ENCODE peak calls at places on chromosomes 16 and 17, in four cellular contexts. E, M, D and A are unnamed samples. For H3K4me1, the result is how much of the 10 kb centered on the place peaks cover.

GRCh38 chr17:8674344-8675305 is 44.1 kb upstream of the MYH10 start:
- DNase-seq in M (no peak), E (no peak), D (no peak), A (peak)

GRCh38 chr16:84518804-84519341 is 14.4 kb upstream of the MEAK7 start:
- DNase-seq in M (no peak), E (no peak), D (no peak), A (no peak)

GRCh38 chr17:988561-988960 is 8.4 kb upstream of the TIMM22 start:
- DNase-seq in M (no peak), D (no peak), E (no peak), A (no peak)

GRCh38 chr17:80789356-80789902 is 202.2 kb upstream of the CHMP6 start:
- DNase-seq in M (peak), E (peak), D (peak), A (peak)

GRCh38 chr17:73901661-73902415 is 257.6 kb upstream of the SDK2 start:
- DNase-seq in M (no peak), D (peak), E (no peak), A (no peak)

GRCh38 chr16:65667013-65667578 is 545.2 kb upstream of the CDH11 start:
- DNase-seq in D (no peak), M (no peak), E (no peak), A (peak)

GRCh38 chr17:79613195-79613517 is 2.3 kb upstream of the RBFOX3 start:
- DNase-seq in M (no peak), E (no peak), D (no peak), A (no peak)

GRCh38 chr17:63626551-63627228 is 4.5 kb downstream of the MAP3K3 start:
- DNase-seq in E (no peak), D (no peak), M (no peak), A (peak)

GRCh38 chr17:16214190-16215001 is 938 bp downstream of the NCOR1 start:
- DNase-seq in M (no peak), E (no peak), D (peak), A (no peak)

GRCh38 chr17:77371117-77371887 is 230.5 kb downstream of the SEC14L1 start:
- DNase-seq in M (no peak), D (no peak), E (no peak), A (peak)

GRCh38 chr16:69329369-69330285 is 761 bp downstream of the PDF start:
- DNase-seq in M (no peak), D (peak), E (no peak), A (peak)

GRCh38 chr17:35896011-35896587 is 15.9 kb upstream of the CCL5 start:
- DNase-seq in D (no peak), E (no peak), M (no peak), A (no peak)

GRCh38 chr17:17467720-17468119 is 9.1 kb upstream of the MED9 start:
- DNase-seq in E (no peak), M (no peak), D (no peak), A (peak)

GRCh38 chr16:48011466-48011865 is 144.3 kb downstream of the ABCC12 start:
- DNase-seq in E (no peak), M (no peak), D (no peak), A (no peak)

GRCh38 chr16:57643166-57643813 is 14.9 kb downstream of the ADGRG1 start:
- DNase-seq in D (peak), M (no peak), E (no peak), A (peak)

GRCh38 chr17:43094129-43094834 is 30.9 kb downstream of the BRCA1 start:
- DNase-seq in D (no peak), M (no peak), E (no peak), A (peak)

GRCh38 chr17:56815711-56816110 is 18.0 kb downstream of the C17orf67 start:
- DNase-seq in M (no peak), D (no peak), E (no peak), A (peak)

GRCh38 chr16:56747486-56748045 is 17.6 kb downstream of the NUP93 start:
- DNase-seq in D (no peak), M (no peak), E (no peak), A (peak)

GRCh38 chr17:66775262-66775661 is 59.7 kb upstream of the CACNG5 start:
- DNase-seq in E (no peak), M (no peak), D (no peak), A (no peak)

GRCh38 chr16:22340945-22341344 is 33.5 kb downstream of the CDR2 start:
- DNase-seq in E (no peak), D (no peak), M (no peak), A (no peak)

GRCh38 chr16:648786-649589 is at the start of gene WDR90:
- DNase-seq in D (peak), M (peak), E (peak), A (peak)

GRCh38 chr17:10172241-10172741 is 26.1 kb downstream of the GAS7 start:
- DNase-seq in D (no peak), M (no peak), E (no peak), A (peak)

GRCh38 chr17:19287651-19288050 is 50.5 kb downstream of the EPN2 start:
- DNase-seq in M (no peak), E (no peak), D (no peak), A (no peak)

GRCh38 chr17:75159196-75160031 is 5.1 kb upstream of the JPT1 start:
- DNase-seq in M (peak), E (no peak), D (peak), A (peak)

GRCh38 chr16:19555938-19556778 is 655 bp downstream of the VPS35L start:
- DNase-seq in D (peak), M (peak), E (peak), A (peak)

GRCh38 chr16:66441586-66442375 is 14.7 kb downstream of the BEAN1 start:
- DNase-seq in E (no peak), M (no peak), D (no peak), A (no peak)

GRCh38 chr16:27264151-27264550 is 4.4 kb downstream of the NSMCE1 start:
- DNase-seq in D (peak), E (no peak), M (peak), A (peak)

GRCh38 chr17:64418506-64419339 is 28.1 kb upstream of the PECAM1 start:
- DNase-seq in D (peak), E (no peak), M (peak), A (peak)

DNA sequence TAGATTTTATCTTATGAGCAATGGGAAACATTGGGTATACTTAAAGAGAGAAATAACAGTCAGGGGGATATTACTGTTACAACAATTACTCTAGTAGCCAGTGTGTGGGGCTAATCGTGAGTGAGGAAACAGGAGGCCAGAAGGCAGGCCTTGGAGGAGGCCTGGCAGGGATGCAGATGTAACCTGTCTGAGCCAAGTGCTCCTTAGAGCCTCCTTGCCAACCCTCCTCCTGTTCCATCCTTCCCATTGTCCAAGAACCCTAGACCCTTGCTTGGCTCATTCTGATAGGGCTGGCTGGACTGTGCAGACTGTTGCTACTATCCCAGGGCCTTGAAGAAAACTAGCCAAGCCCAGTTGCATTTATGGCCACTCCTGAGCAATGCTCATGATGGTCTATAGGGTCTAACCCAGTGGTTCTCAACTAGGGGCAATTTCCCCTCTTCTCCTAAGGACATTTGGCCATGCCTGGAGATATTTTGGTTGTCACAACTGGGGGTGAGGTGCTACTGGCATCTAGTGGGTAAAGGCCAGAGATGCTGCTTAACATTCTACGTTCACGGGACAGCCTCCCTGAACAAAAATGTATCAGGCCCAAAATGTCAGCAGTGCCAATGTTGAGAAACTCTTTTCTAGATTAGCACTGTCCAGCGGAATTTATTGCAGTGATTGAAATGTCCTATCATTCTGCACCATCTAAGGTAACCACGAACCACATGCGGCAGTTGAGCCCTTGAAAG is 24.4 kb upstream of the WSCD1 start:
- DNase-seq in D (no peak), E (no peak), M (no peak), A (no peak)
- TF ChIP-seq CTCF in D (peak), E (no peak), M (peak), A (no peak)

DNA sequence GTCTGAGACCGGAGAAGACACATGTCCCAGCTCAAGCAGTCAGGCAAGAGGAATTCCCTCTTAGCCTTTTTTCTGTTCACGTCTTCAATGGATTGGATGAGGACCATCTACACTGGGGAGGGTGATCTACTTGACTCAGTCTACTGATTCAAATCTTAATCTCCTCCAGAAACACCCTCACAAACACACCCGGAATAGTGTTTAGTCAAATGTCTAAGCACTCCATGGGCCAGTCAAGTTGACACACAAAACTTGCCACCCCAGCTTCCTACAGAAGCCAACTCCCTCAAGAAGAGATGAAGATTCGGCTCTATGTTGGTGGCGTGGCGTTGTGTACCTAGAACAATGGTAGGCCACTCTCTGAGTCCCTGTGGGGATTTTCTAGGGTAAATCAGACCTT is 22.5 kb upstream of the NKD1 start:
- DNase-seq in E (no peak), D (no peak), M (no peak), A (no peak)
- H3K4me1 ChIP-seq in E (under half), D (under half), M (under half), A (under half)

DNA sequence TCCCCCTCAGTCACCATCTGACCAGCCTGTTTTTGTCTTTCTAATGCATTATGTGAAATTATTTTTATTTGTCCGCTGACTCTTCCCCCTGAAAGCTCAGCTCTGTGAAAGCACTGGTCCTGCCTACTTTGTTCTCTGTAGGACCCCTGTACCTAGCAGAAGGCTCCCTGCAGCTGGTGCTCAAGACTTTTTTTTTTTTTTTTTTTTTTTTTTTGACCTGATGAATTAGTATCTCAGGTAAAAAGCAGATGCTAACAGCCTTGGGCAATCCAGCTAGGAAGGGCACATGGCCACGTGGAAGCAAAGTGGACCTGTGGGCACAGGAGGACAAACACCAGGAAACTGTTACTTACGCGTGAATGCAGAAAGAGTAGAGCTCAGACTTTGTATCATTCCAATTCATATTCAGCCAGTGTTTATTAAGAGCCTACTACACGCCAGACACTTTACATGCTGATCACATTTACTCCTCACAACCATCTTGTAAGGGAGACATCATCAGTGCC is 629 bp upstream of the UNC119 start:
- DNase-seq in M (no peak), E (no peak), D (no peak), A (no peak)
- H3K9ac ChIP-seq in M (no peak), E (no peak), D (no peak), A (no peak)

GRCh38 chr16:81748476-81749198 is 30.5 kb upstream of the PLCG2 start:
- DNase-seq in M (no peak), E (peak), D (no peak), A (no peak)
- TF ChIP-seq CTCF in M (no peak), E (no peak), D (no peak), A (no peak)

DNA sequence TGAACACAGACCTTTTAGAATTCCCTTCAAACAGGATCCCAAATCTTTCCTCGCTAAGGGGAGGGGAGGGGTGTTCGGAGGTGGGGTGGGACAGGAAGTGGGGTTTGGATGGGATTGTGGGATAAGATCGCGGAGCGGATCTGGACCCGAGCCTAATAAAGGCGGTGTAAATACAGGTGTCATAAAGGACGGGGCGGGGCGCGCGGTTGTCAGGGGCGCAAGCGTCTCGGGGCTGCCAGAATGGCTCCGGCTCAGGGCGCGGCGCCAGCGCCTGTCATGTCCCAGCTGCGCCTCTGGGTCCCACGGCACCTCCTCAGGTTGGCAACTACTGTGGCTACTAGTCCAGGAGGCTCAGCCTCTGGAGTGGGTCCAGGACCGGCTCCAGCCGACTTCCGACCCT is 59.8 kb upstream of the FBXO47 start:
- DNase-seq in D (peak), M (no peak), E (no peak), A (peak)
- H3K4me1 ChIP-seq in D (under half), M (under half), E (under half), A (under half)

GRCh38 chr17:3475812-3476686 is at the start of gene ASPA:
- DNase-seq in D (peak), E (no peak), M (no peak), A (peak)
- H3K9ac ChIP-seq in D (no peak), E (no peak), M (no peak), A (no peak)

GRCh38 chr16:89307421-89307805 is 89.9 kb downstream of the ZNF778 start:
- DNase-seq in M (no peak), D (no peak), E (no peak), A (no peak)

GRCh38 chr16:89309438-89310122 is 92.1 kb downstream of the ZNF778 start:
- DNase-seq in E (no peak), M (no peak), D (no peak), A (no peak)

GRCh38 chr16:89312194-89312593 is 94.7 kb downstream of the ZNF778 start:
- DNase-seq in D (no peak), M (no peak), E (no peak), A (no peak)

GRCh38 chr16:89304941-89305705 is 87.6 kb downstream of the ZNF778 start:
- DNase-seq in D (no peak), M (no peak), E (no peak), A (no peak)

DNA sequence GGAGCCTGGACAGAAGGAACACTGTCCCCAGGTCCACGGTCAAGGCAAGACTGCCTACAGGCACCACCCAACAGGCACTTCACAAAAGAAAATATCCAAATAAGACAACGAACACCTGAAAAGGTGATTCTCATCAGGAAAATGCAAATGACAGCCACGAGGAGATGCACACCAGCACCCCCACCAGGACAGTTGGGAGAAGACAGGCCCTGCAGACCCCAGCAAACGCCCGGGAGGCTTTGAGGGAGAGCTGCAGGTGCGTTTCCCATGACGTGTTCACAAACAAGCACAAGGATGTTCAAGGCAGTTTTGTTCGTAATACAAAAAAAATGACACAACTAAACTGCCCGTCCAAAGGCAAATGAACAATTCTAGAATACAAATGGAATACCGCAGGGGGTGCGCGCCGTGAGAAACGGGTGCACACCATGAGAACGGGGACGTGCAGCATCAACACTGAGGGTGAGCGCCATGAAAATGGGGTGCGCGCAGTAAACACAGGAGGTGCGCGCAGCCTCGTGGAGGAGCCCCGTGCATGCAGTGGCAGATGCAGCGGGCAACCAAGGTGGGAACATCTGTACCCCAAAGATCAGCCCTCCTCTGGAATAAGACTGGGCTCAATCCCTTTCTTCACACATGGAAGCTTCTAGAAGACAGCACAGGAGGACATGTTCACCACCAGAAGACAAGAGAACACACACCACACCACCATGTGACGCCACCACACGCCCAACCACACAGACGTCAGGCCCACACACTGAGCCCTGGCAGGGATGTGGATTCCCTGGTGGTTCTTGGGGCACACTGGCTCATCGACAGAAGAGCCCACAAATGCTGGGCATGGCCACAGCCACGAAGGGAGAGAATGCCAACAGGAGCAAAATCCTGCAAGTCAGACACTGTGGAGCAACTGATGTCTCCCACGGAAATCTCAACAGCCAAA is 91.2 kb downstream of the ZNF778 start:
- DNase-seq in M (no peak), E (no peak), D (no peak), A (no peak)
- TF ChIP-seq CTCF in M (peak), E (no peak), D (peak), A (no peak)